ENCODE peak calls at places on chromosomes 12 and 14, in five cellular contexts. Z is H9, R is IMR-90, H is H1, S is mesenchymal stem cell. D is an unnamed sample.

GRCh38 chr14:101230851-101231550 is 327.5 kb upstream of the RTL1 start:
- DNase-seq in Z (peak; percentile 4), R (no peak), H (no peak), S (no peak), D (no peak)

GRCh38 chr14:105322791-105323556 is 8.4 kb downstream of the PACS2 start:
- DNase-seq in H (no peak), R (no peak), Z (peak; percentile 25), S (no peak), D (no peak)

GRCh38 chr12:116959845-116960514 is 49.2 kb downstream of the FBXW8 start:
- DNase-seq in Z (no peak), S (no peak), H (no peak), R (no peak), D (no peak)

GRCh38 chr12:47082283-47082962 is 2.7 kb upstream of the AMIGO2 start:
- DNase-seq in S (peak; percentile 11), R (no peak), Z (no peak), H (no peak), D (no peak)

GRCh38 chr14:87613856-87614255 is 379.1 kb downstream of the GALC start:
- DNase-seq in H (no peak), S (no peak), Z (no peak), R (no peak), D (no peak)

GRCh38 chr14:104224516-104225281 is 86.3 kb downstream of the KIF26A start:
- DNase-seq in R (no peak), Z (peak; percentile 66), S (peak; percentile 2), H (peak; percentile 88), D (no peak)

GRCh38 chr12:94103986-94104385 is 44.4 kb upstream of the PLXNC1 start:
- DNase-seq in S (no peak), Z (no peak), R (no peak), H (no peak), D (no peak)

GRCh38 chr12:119988788-119989618 is at the start of gene BICDL1:
- DNase-seq in S (peak; percentile 47), R (peak; percentile 23), Z (peak; percentile 99), H (peak; percentile 96), D (peak; percentile 77)

GRCh38 chr12:65319680-65320193 is 41.3 kb downstream of the MSRB3 start:
- DNase-seq in Z (no peak), H (no peak), S (no peak), R (peak; percentile 15), D (no peak)

GRCh38 chr14:105760691-105761344 is 234.4 kb downstream of the TMEM121 start:
- DNase-seq in Z (no peak), H (no peak), R (no peak), S (no peak), D (no peak)

GRCh38 chr12:122991623-122992275 is 11.3 kb downstream of the ARL6IP4 start:
- DNase-seq in R (no peak), Z (no peak), S (no peak), H (no peak), D (no peak)

GRCh38 chr12:115229517-115229916 is 545.5 kb upstream of the TBX3 start:
- DNase-seq in R (no peak), Z (no peak), H (no peak), S (no peak), D (no peak)
- H4K91ac ChIP-seq in R (no peak overlapping the region), Z (no peak overlapping the region), H (no peak overlapping the region), S (no peak overlapping the region), D (no peak overlapping the region)

DNA sequence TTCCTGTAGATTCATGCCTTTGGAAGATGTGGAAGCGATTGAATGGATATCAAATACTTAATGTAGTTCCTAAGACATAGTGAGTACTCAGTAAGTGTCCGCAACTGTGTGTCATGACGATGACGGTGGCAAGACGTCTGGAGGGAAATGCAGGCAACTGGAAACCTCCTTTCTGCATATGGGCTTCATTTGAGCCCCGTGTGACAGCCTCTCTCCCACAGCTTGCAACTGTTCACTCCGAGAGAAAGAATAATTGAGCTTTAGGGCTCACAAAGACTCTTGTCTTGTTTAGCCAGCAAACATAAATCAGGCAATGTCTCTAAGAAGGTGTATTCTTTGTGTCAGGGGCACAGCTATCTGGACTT is 7.0 kb downstream of the CFAP251 start:
- DNase-seq in S (peak; percentile 76), H (no peak), Z (no peak), R (peak; percentile 83), D (no peak)
- H2BK15ac ChIP-seq in S (no peak overlapping the region), H (no peak overlapping the region), Z (no peak overlapping the region), R (peak overlapping the region; percentile 64), D (no peak overlapping the region)

GRCh38 chr12:124391340-124392261 is 96.7 kb downstream of the RFLNA start:
- DNase-seq in S (peak; percentile 80), Z (no peak), R (peak; percentile 51), H (no peak), D (no peak)

GRCh38 chr12:124390442-124391116 is 95.7 kb downstream of the RFLNA start:
- DNase-seq in S (peak; percentile 94), H (no peak), R (peak; percentile 82), Z (no peak), D (no peak)

GRCh38 chr12:124393831-124394230 is 98.9 kb downstream of the RFLNA start:
- DNase-seq in H (no peak), R (no peak), S (no peak), Z (no peak), D (no peak)

GRCh38 chr12:124392991-124393790 is 98.3 kb downstream of the RFLNA start:
- DNase-seq in S (peak; percentile 84), H (no peak), R (peak; percentile 58), Z (peak; percentile 67), D (no peak)

GRCh38 chr12:124392271-124392990 is 97.5 kb downstream of the RFLNA start:
- DNase-seq in R (peak; percentile 45), H (peak; percentile 71), Z (peak; percentile 84), S (peak; percentile 77), D (no peak)
- H4K91ac ChIP-seq in R (peak overlapping the region; percentile 82), H (peak overlapping the region; percentile 1), Z (no peak overlapping the region), S (peak overlapping the region; percentile 80), D (no peak overlapping the region)

GRCh38 chr12:41709012-41709411 is 435.7 kb downstream of the GXYLT1 start:
- DNase-seq in Z (no peak), S (no peak), R (no peak), H (no peak), D (no peak)
- H2BK15ac ChIP-seq in Z (no peak overlapping the region), S (no peak overlapping the region), R (no peak overlapping the region), H (no peak overlapping the region), D (no peak overlapping the region)

DNA sequence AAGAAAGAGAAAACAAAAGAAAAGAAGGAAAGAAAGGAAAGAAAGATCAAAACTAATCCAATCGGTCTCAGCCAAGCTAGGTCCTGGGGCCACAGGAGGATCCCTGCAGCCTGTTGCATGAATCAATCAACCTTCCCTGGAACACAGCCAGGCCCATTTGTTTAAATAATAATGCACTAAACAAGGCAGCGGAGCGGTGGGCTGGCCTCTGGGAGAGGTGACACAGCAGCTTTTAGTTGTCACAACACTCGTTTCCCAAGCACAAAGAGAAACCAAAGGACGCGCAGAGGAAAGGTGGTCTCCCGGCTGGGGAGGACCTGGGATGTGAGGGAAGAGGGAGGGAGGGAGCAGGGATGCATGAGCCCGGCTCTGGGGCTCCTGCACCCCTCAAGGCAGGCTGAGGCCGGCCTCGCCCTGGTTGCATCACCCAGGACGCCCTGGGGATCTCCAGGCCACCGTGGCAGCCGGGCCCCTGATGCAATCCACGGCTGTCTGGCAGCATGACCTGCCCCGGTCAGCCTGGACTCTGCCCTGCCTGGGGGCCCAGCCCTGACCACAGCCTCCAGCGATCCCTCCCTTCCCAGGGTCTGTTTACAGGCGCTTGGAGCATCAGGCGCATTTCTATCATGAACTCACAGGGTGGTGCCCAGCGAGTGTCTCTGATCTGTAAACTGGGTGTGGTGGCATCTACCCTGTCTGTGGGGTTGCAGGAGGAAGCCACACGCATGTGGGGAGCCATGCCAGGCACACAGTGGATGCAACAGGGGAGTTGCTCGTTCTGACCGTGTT is 32.5 kb downstream of the MMP17 start:
- DNase-seq in Z (peak; percentile 85), S (peak; percentile 94), H (no peak), R (peak; percentile 57), D (peak; percentile 21)
- H4K91ac ChIP-seq in Z (peak overlapping the region; percentile 36), S (peak overlapping the region; percentile 90), H (peak overlapping the region; percentile 97), R (peak overlapping the region; percentile 98), D (no peak overlapping the region)

GRCh38 chr14:65926935-65927700 is 514.6 kb downstream of the FUT8 start:
- DNase-seq in H (no peak), S (no peak), Z (no peak), R (no peak), D (no peak)

GRCh38 chr14:65928995-65929394 is 516.5 kb downstream of the FUT8 start:
- DNase-seq in H (no peak), R (no peak), Z (no peak), S (no peak), D (no peak)

GRCh38 chr14:65927871-65928270 is 515.3 kb downstream of the FUT8 start:
- DNase-seq in S (no peak), H (no peak), R (no peak), Z (no peak), D (no peak)

GRCh38 chr14:65922166-65922565 is 509.6 kb downstream of the FUT8 start:
- DNase-seq in Z (no peak), S (no peak), H (no peak), R (no peak), D (no peak)

GRCh38 chr14:65926504-65926903 is 514.0 kb downstream of the FUT8 start:
- DNase-seq in H (no peak), S (no peak), Z (peak; percentile 82), R (no peak), D (no peak)
- H2BK15ac ChIP-seq in H (no peak overlapping the region), S (no peak overlapping the region), Z (no peak overlapping the region), R (no peak overlapping the region), D (no peak overlapping the region)

GRCh38 chr12:6224550-6224949 is 24.4 kb downstream of the CD9 start:
- DNase-seq in H (no peak), Z (no peak), S (no peak), R (no peak), D (no peak)

GRCh38 chr12:6219980-6220379 is 19.8 kb downstream of the CD9 start:
- DNase-seq in H (no peak), S (no peak), Z (peak; percentile 70), R (no peak), D (no peak)

GRCh38 chr12:6223545-6223944 is 23.3 kb downstream of the CD9 start:
- DNase-seq in Z (no peak), R (no peak), S (no peak), H (no peak), D (no peak)

GRCh38 chr12:6221146-6221545 is 20.9 kb downstream of the CD9 start:
- DNase-seq in Z (no peak), R (no peak), H (no peak), S (no peak), D (no peak)

DNA sequence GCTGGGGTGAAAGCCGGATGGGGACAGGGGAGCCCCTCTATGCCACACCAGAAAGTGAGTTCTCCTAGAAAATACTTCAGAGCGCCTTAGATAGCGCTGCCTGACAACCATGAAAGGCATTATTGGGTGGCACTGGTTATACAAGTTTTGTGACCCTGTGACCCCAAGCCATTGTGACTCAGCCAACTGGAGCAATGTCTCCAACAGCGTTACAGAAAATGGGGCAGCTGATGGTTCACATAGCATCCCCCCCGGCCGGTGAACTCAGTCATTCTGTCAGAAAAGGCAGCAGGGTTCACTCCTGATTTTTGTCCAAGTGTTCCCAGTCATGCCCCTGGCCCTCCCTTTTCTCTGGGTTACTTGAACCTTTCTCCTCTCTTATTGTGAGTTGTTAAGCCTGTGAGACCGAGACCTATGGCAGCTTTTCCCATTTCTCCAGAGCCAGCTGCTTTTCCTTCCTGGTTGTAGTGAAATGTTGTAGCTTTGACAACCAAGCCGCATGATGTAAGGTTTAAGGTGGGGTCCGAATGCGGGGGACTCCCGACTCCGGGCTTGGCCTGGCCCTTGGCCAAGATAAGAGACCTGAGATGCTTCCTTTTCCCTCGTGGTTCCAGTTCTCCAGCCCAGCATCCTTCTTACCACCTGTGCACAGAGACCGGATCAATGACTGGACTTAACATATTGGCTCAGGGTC is 22.0 kb downstream of the CD9 start:
- DNase-seq in R (no peak), Z (no peak), S (peak; percentile 64), H (no peak), D (peak; percentile 65)
- H4K91ac ChIP-seq in R (no peak overlapping the region), Z (no peak overlapping the region), S (peak overlapping the region; percentile 45), H (no peak overlapping the region), D (no peak overlapping the region)

D was measured in neuronal stem cell.